ENCODE peak calls at places on chromosomes 11 and 22, in eight cellular contexts. L is suprapubic skin, P is neural progenitor cell, A is GM23338, X is ovary, Y is heart right ventricle, Q is fibroblast of pulmonary artery, K is MM.1S. W is an unnamed sample.

GRCh38 chr11:124865902-124866851 is 945 bp downstream of the ROBO3 start:
- DNase-seq in K (peak; percentile 15), L (no peak), A (peak; percentile 69), X (no peak), Q (peak; percentile 35), Y (no peak), P (peak; percentile 83), W (no peak)

GRCh38 chr11:120210651-120211521 is at the start of gene OAF:
- DNase-seq in L (no peak), K (peak; percentile 94), Y (peak; percentile 77), P (peak; percentile 94), X (peak; percentile 76), A (peak; percentile 94), Q (peak; percentile 85), W (no peak)

GRCh38 chr11:8060146-8060719 is 20.8 kb upstream of the TUB start:
- DNase-seq in P (no peak), X (no peak), Y (no peak), Q (no peak), A (no peak), K (no peak), L (peak; percentile 40), W (no peak)

GRCh38 chr22:33743756-33744155 is 176.5 kb downstream of the LARGE1 start:
- DNase-seq in Y (no peak), P (no peak), A (no peak), X (no peak), K (no peak), L (no peak), Q (no peak), W (no peak)

GRCh38 chr22:24357547-24357946 is 69.9 kb upstream of the ADORA2A start:
- DNase-seq in A (no peak), K (no peak), Y (no peak), P (peak; percentile 21), L (no peak), X (no peak), Q (no peak), W (no peak)

GRCh38 chr11:84889556-84889955 is 737.6 kb downstream of the DLG2 start:
- DNase-seq in Q (no peak), A (no peak), K (no peak), X (no peak), L (no peak), Y (no peak), P (no peak), W (no peak)

GRCh38 chr11:6563121-6563619 is 40.2 kb downstream of the RRP8 start:
- DNase-seq in Y (no peak), K (no peak), P (no peak), X (no peak), L (no peak), A (no peak), Q (no peak), W (no peak)

GRCh38 chr22:45533731-45534130 is 31.0 kb downstream of the FBLN1 start:
- DNase-seq in A (no peak), K (no peak), P (no peak), Q (no peak), Y (no peak), L (no peak), X (no peak), W (no peak)

GRCh38 chr22:50047346-50047745 is 10.8 kb downstream of the TTLL8 start:
- DNase-seq in X (no peak), K (no peak), Q (no peak), P (no peak), Y (no peak), A (no peak), L (no peak), W (no peak)

GRCh38 chr22:43895986-43896645 is 4.3 kb upstream of the PNPLA5 start:
- DNase-seq in K (no peak), X (no peak), Y (no peak), L (no peak), P (peak; percentile 33), Q (no peak), A (peak; percentile 60), W (no peak)

GRCh38 chr22:38841211-38841610 is 2.6 kb downstream of the NPTXR start:
- DNase-seq in Q (no peak), X (no peak), A (no peak), P (no peak), L (no peak), K (no peak), Y (no peak), W (no peak)

GRCh38 chr11:35781342-35782171 is 119.0 kb downstream of the TRIM44 start:
- DNase-seq in A (no peak), Q (peak; percentile 47), X (no peak), Y (no peak), K (no peak), P (peak; percentile 24), L (no peak), W (no peak)

GRCh38 chr11:75508051-75508561 is 17.6 kb downstream of the GDPD5 start:
- DNase-seq in K (no peak), P (no peak), X (no peak), Y (no peak), L (no peak), A (no peak), Q (no peak), W (no peak)

GRCh38 chr11:104033561-104033960 is 2.9 kb upstream of the DDI1 start:
- DNase-seq in A (no peak), P (no peak), X (no peak), L (no peak), K (no peak), Q (peak; percentile 63), Y (no peak), W (no peak)

GRCh38 chr11:107743161-107743560 is 31.3 kb upstream of the SLN start:
- DNase-seq in L (no peak), A (no peak), P (no peak), K (no peak), X (no peak), Y (no peak), Q (no peak), W (no peak)

GRCh38 chr11:24386551-24387404 is 110.1 kb upstream of the LUZP2 start:
- DNase-seq in K (peak; percentile 21), L (no peak), P (peak; percentile 58), X (no peak), Q (peak; percentile 65), Y (no peak), A (peak; percentile 83), W (no peak)

GRCh38 chr11:27869701-27870100 is 169.4 kb upstream of the BDNF start:
- DNase-seq in A (no peak), K (no peak), Q (no peak), L (no peak), X (no peak), Y (no peak), P (no peak), W (no peak)

GRCh38 chr22:29647954-29648737 is 44.7 kb downstream of the NF2 start:
- DNase-seq in A (no peak), Q (no peak), P (no peak), K (no peak), L (no peak), Y (no peak), X (no peak), W (no peak)

GRCh38 chr22:17924735-17925727 is 99.3 kb downstream of the MICAL3 start:
- DNase-seq in Q (peak; percentile 39), Y (no peak), X (peak; percentile 21), P (no peak), L (no peak), A (no peak), K (no peak), W (no peak)

GRCh38 chr11:7501894-7502293 is 11.9 kb upstream of the PPFIBP2 start:
- DNase-seq in L (no peak), X (no peak), Y (no peak), K (no peak), P (no peak), Q (no peak), A (no peak), W (no peak)

GRCh38 chr22:44698531-44699421 is 3.2 kb upstream of the PRR5 start:
- DNase-seq in P (peak; percentile 82), X (peak; percentile 49), A (peak; percentile 71), K (no peak), Y (no peak), L (peak; percentile 83), Q (peak; percentile 71), W (no peak)

DNA sequence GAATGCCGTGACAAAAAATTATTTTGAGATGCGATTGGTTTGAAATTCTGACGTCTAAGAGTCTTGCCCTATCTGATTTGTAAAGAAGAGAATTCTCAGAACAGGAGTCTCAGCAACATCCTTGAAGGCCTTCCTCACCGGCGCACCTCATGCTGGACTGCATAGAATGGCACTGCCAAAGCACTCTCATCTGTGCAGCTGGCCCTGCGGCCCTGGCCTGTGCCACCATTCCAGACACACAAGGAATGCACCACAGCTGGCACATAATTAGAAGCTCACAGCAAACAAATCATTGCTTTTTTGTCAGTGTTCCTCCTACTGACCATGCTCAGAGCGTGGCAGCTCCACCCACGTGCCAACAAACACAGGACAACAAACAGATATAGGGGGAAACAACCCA is 166.0 kb downstream of the KIRREL3 start:
- DNase-seq in X (no peak), P (no peak), Y (no peak), K (no peak), L (no peak), A (no peak), Q (no peak), W (no peak)
- H3K4me3 ChIP-seq in X (no peak overlapping the region), P (no peak overlapping the region), Y (no peak overlapping the region), K (no peak overlapping the region), L (no peak overlapping the region), A (no peak overlapping the region), Q (no peak overlapping the region), W (no peak overlapping the region)

GRCh38 chr11:11895672-11896071 is 53.9 kb downstream of the USP47 start:
- DNase-seq in K (no peak), L (no peak), Y (no peak), X (no peak), P (no peak), A (no peak), Q (peak; percentile 26), W (no peak)
- TF ChIP-seq CTCF in K (no peak), L (no peak), Y (peak; percentile 38), X (no peak), P (no peak), A (no peak), Q (peak; percentile 27), W (peak; percentile 21)

GRCh38 chr22:40177738-40178416 is at the start of gene TNRC6B:
- DNase-seq in Q (peak; percentile 98), P (peak; percentile 93), K (peak; percentile 98), A (peak; percentile 98), L (peak; percentile 78), Y (peak; percentile 90), X (peak; percentile 68), W (peak; percentile 97)

GRCh38 chr22:40179535-40179934 is 1.8 kb downstream of the TNRC6B start:
- DNase-seq in K (no peak), Q (no peak), P (no peak), X (no peak), Y (no peak), L (no peak), A (no peak), W (no peak)

GRCh38 chr22:40178417-40179409 is 988 bp downstream of the TNRC6B start:
- DNase-seq in K (peak; percentile 62), Y (no peak), P (peak; percentile 79), L (no peak), X (no peak), Q (peak; percentile 58), A (peak; percentile 80), W (no peak)

GRCh38 chr22:40176921-40177737 is 596 bp upstream of the TNRC6B start:
- DNase-seq in A (peak; percentile 79), L (no peak), Y (no peak), X (no peak), Q (peak; percentile 79), P (peak; percentile 73), K (peak; percentile 74), W (peak; percentile 51)

GRCh38 chr22:40175571-40176105 is 2.1 kb upstream of the TNRC6B start:
- DNase-seq in X (no peak), P (no peak), Y (no peak), L (no peak), Q (no peak), A (no peak), K (no peak), W (no peak)
- H3K4me3 ChIP-seq in X (no peak overlapping the region), P (no peak overlapping the region), Y (no peak overlapping the region), L (no peak overlapping the region), Q (no peak overlapping the region), A (no peak overlapping the region), K (no peak overlapping the region), W (no peak overlapping the region)

GRCh38 chr11:66868726-66869291 is 11.9 kb downstream of the LRFN4 start:
- DNase-seq in Q (no peak), P (peak; percentile 86), Y (no peak), X (no peak), K (peak; percentile 93), L (no peak), A (peak; percentile 94), W (no peak)
- TF ChIP-seq CTCF in Q (no peak), P (peak; percentile 67), Y (peak; percentile 16), X (no peak), K (peak; percentile 81), L (peak; percentile 24), A (peak; percentile 76), W (peak; percentile 34)